ENCODE peak calls at places on chromosome 5, in five cellular contexts. Y is brain microvascular endothelial cell, Q is fibroblast of the aortic adventitia, F is IMR-90, C is SJCRH30. Z is an unnamed sample.

GRCh38 chr5:181189962-181190710 is 14.9 kb downstream of the TRIM7 start:
- DNase-seq in Y (no peak), Q (no peak), F (no peak), C (no peak), Z (no peak)

GRCh38 chr5:30832519-30832918 is 361.0 kb upstream of the CDH6 start:
- DNase-seq in Y (peak; percentile 64), Q (peak; percentile 35), F (no peak), C (peak; percentile 31), Z (no peak)

GRCh38 chr5:141475625-141476131 is at the start of gene PCDHGC3:
- DNase-seq in Y (peak; percentile 95), Q (peak; percentile 97), F (peak; percentile 95), C (peak; percentile 98), Z (peak; percentile 95)

GRCh38 chr5:102867999-102868662 is 113.0 kb downstream of the PAM start:
- DNase-seq in Y (peak; percentile 38), Q (peak; percentile 55), F (peak; percentile 41), C (no peak), Z (no peak)

GRCh38 chr5:78286288-78286687 is 8.2 kb downstream of the AP3B1 start:
- DNase-seq in Y (no peak), Q (no peak), F (no peak), C (no peak), Z (no peak)

GRCh38 chr5:17802256-17802655 is 168.0 kb downstream of the TAF11L14 start:
- DNase-seq in Y (peak; percentile 34), Q (no peak), F (no peak), C (peak; percentile 1), Z (no peak)

GRCh38 chr5:72366324-72366976 is 46.3 kb downstream of the PTCD2 start:
- DNase-seq in Y (peak; percentile 83), Q (peak; percentile 93), F (peak; percentile 80), C (peak; percentile 89), Z (peak; percentile 80)

GRCh38 chr5:143781993-143782520 is 29.9 kb upstream of the HMHB1 start:
- DNase-seq in Y (no peak), Q (no peak), F (peak; percentile 16), C (no peak), Z (no peak)

GRCh38 chr5:109170629-109171350 is 239.0 kb downstream of the PJA2 start:
- DNase-seq in Y (no peak), Q (no peak), F (no peak), C (no peak), Z (no peak)

GRCh38 chr5:81909677-81910076 is 62.1 kb upstream of the ATG10 start:
- DNase-seq in Y (no peak), Q (no peak), F (no peak), C (no peak), Z (no peak)

GRCh38 chr5:178370102-178370501 is 137.5 kb upstream of the PHYKPL start:
- DNase-seq in Y (no peak), Q (no peak), F (no peak), C (no peak), Z (no peak)

GRCh38 chr5:176908677-176909358 is 9.7 kb upstream of the HK3 start:
- DNase-seq in Y (no peak), Q (no peak), F (no peak), C (no peak), Z (no peak)

GRCh38 chr5:142888469-142889085 is 118.4 kb downstream of the ARHGAP26 start:
- DNase-seq in Y (peak; percentile 35), Q (peak; percentile 82), F (peak; percentile 73), C (peak; percentile 78), Z (peak; percentile 65)

GRCh38 chr5:160064979-160065619 is 54.2 kb downstream of the PWWP2A start:
- DNase-seq in Y (no peak), Q (no peak), F (no peak), C (no peak), Z (no peak)

GRCh38 chr5:317086-317811 is 4.3 kb upstream of the AHRR start:
- DNase-seq in Y (peak; percentile 65), Q (peak; percentile 59), F (peak; percentile 74), C (peak; percentile 33), Z (peak; percentile 76)

GRCh38 chr5:17105744-17106450 is 111.5 kb upstream of the BASP1 start:
- DNase-seq in Y (peak; percentile 60), Q (peak; percentile 82), F (peak; percentile 84), C (no peak), Z (peak; percentile 93)

GRCh38 chr5:111127453-111128195 is 35.5 kb downstream of the WDR36 start:
- DNase-seq in Y (peak; percentile 23), Q (no peak), F (no peak), C (no peak), Z (no peak)

GRCh38 chr5:176772271-176773210 is 37.8 kb upstream of the UNC5A start:
- DNase-seq in Y (no peak), Q (no peak), F (no peak), C (no peak), Z (no peak)

GRCh38 chr5:143033535-143034260 is 263.5 kb downstream of the ARHGAP26 start:
- DNase-seq in Y (peak; percentile 58), Q (peak; percentile 92), F (peak; percentile 95), C (peak; percentile 84), Z (peak; percentile 91)

GRCh38 chr5:37619353-37619752 is 220.5 kb downstream of the GDNF start:
- DNase-seq in Y (peak; percentile 19), Q (peak; percentile 70), F (peak; percentile 86), C (no peak), Z (peak; percentile 75)

GRCh38 chr5:129852747-129853352 is 51.4 kb upstream of the CHSY3 start:
- DNase-seq in Y (peak; percentile 74), Q (peak; percentile 70), F (peak; percentile 55), C (peak; percentile 87), Z (peak; percentile 59)

GRCh38 chr5:60455589-60455988 is 244.4 kb downstream of the DEPDC1B start:
- DNase-seq in Y (peak; percentile 9), Q (no peak), F (no peak), C (no peak), Z (no peak)

GRCh38 chr5:52657231-52657645 is 130.5 kb upstream of the ITGA1 start:
- DNase-seq in Y (no peak), Q (peak; percentile 69), F (peak; percentile 58), C (peak; percentile 57), Z (peak; percentile 57)

GRCh38 chr5:2591777-2592453 is 159.6 kb downstream of the IRX2 start:
- DNase-seq in Y (no peak), Q (no peak), F (no peak), C (no peak), Z (no peak)

GRCh38 chr5:54990751-54991349 is 5.5 kb upstream of the ESM1 start:
- DNase-seq in Y (peak; percentile 39), Q (peak; percentile 77), F (peak; percentile 84), C (no peak), Z (peak; percentile 83)

GRCh38 chr5:169765176-169765575 is 128.1 kb downstream of the DOCK2 start:
- DNase-seq in Y (no peak), Q (no peak), F (peak; percentile 40), C (no peak), Z (peak; percentile 73)

GRCh38 chr5:111742595-111742994 is 14.4 kb downstream of the NREP start:
- DNase-seq in Y (peak; percentile 61), Q (peak; percentile 97), F (peak; percentile 93), C (no peak), Z (peak; percentile 97)

GRCh38 chr5:11452854-11453253 is 451.4 kb downstream of the CTNND2 start:
- DNase-seq in Y (no peak), Q (no peak), F (no peak), C (no peak), Z (no peak)

GRCh38 chr5:64649512-64649911 is 40.8 kb upstream of the SHISAL2B start:
- DNase-seq in Y (no peak), Q (peak; percentile 5), F (no peak), C (no peak), Z (no peak)

GRCh38 chr5:178817506-178817905 is 42.2 kb upstream of the ZNF354B start:
- DNase-seq in Y (no peak), Q (no peak), F (no peak), C (no peak), Z (no peak)

DNA sequence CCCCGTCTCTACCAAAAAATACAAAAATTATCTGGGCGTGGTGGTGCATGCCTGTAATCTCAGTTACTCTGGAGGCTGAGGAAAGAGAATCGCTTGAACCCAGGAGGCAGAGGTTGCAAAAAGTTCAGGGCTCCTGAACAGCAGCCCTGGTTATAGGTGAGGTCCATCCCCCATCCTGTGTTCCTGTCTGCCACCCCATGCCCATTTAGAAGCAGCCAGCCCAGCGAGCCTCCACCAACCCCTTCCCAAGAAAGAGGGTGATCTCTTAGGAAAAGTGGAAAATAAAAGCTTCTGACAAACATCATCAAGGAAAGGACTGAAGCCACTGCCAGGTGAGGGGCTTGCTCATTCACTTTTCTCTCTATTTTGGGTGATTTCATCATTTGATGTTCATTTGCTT is 55.8 kb downstream of the FSTL4 start:
- DNase-seq in Y (no peak), Q (no peak), F (no peak), C (no peak), Z (no peak)
- H3K4me3 ChIP-seq in Y (no peak overlapping the region), Q (no peak overlapping the region), F (no peak overlapping the region), C (no peak overlapping the region), Z (no peak overlapping the region)

DNA sequence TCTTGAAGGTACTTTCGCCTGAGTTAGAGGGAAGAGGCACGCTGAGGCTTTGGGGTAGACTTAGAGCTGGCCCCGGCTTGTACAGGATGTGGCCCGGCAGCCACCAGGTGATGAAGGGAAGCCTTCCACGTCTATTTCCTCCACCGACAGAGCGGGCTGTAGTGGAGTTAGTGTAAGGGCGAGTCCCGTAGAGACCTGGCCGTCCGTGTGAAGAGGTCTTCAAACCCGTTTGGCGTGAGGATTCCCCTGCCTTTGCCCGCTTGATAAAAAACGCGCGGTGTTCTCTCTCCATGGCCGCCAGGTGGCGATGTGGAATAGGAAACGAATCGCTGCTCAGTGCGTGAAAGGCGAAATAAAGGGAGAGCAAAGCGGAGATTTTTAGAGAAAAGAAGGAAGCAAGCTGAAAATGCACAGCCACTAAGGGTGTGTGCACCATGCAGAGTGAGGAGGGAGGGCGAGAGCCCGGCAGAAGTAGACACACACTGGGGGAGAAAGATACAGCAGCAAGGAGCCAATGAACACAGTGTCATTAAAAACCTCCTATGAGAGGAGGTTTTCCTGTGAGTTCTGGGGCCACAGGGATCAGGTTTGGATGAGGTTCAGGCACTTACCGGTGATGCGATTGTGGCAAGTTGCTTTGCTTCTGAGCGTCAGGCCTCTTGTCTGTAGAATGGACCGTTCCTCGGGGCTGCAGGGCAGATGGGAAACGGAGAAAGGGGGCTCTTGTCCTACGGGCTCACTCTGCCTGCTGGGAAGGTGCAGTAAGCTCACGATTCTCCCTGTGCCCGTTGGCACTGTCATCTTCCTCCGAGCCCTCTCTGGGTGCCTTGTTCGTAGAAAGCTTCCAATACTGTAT is 34.2 kb downstream of the STC2 start:
- DNase-seq in Y (peak; percentile 71), Q (peak; percentile 90), F (peak; percentile 80), C (peak; percentile 96), Z (peak; percentile 70)
- H3K4me3 ChIP-seq in Y (peak overlapping the region; percentile 30), Q (peak overlapping the region; percentile 25), F (no peak overlapping the region), C (peak overlapping the region; percentile 37), Z (peak overlapping the region; percentile 10)

GRCh38 chr5:67161767-67162166 is 34.8 kb downstream of the CD180 start:
- DNase-seq in Y (no peak), Q (no peak), F (no peak), C (no peak), Z (no peak)
- H3K4me3 ChIP-seq in Y (no peak overlapping the region), Q (no peak overlapping the region), F (no peak overlapping the region), C (no peak overlapping the region), Z (no peak overlapping the region)

GRCh38 chr5:115856936-115857524 is 15.3 kb downstream of the AP3S1 start:
- DNase-seq in Y (no peak), Q (no peak), F (no peak), C (no peak), Z (no peak)

GRCh38 chr5:115855959-115856358 is 14.2 kb downstream of the AP3S1 start:
- DNase-seq in Y (no peak), Q (peak; percentile 47), F (peak; percentile 24), C (no peak), Z (peak; percentile 54)

GRCh38 chr5:115858396-115858795 is 16.7 kb downstream of the AP3S1 start:
- DNase-seq in Y (no peak), Q (no peak), F (no peak), C (no peak), Z (no peak)

GRCh38 chr5:115859378-115859777 is 17.6 kb downstream of the AP3S1 start:
- DNase-seq in Y (no peak), Q (peak; percentile 65), F (no peak), C (no peak), Z (peak; percentile 55)

GRCh38 chr5:115857621-115858349 is 16.1 kb downstream of the AP3S1 start:
- DNase-seq in Y (peak; percentile 72), Q (peak; percentile 60), F (peak; percentile 35), C (peak; percentile 39), Z (peak; percentile 36)
- H3K4me3 ChIP-seq in Y (no peak overlapping the region), Q (no peak overlapping the region), F (no peak overlapping the region), C (no peak overlapping the region), Z (no peak overlapping the region)

Z was measured in AG10803.